ENCODE peak calls at places on chromosomes 13 and 19, in nine cellular contexts. X is IMR-90, I is Kasumi-1, L is lower leg skin, P is GM10248, K is coronary artery, R is HuH-7, Y is cardiac fibroblast, E is globus pallidus. V is an unnamed sample.

GRCh38 chr13:67119481-67119883 is 110.7 kb downstream of the PCDH9 start:
- DNase-seq in X (peak), I (no peak), L (no peak), P (no peak), K (no peak), R (peak), Y (peak), E (no peak), V (no peak)

GRCh38 chr19:28234637-28235036 is 978.3 kb downstream of the UQCRFS1 start:
- DNase-seq in X (no peak), I (no peak), L (no peak), P (no peak), K (no peak), R (no peak), Y (peak), E (no peak), V (no peak)

GRCh38 chr19:48196321-48196761 is 25.9 kb downstream of the ZSWIM9 start:
- DNase-seq in X (no peak), I (no peak), L (peak), P (no peak), K (no peak), R (no peak), Y (no peak), E (no peak), V (no peak)

GRCh38 chr13:81697826-81698225 is 1356.9 kb upstream of the SPRY2 start:
- DNase-seq in X (no peak), I (no peak), L (no peak), P (no peak), K (no peak), R (no peak), Y (no peak), E (no peak), V (no peak)

GRCh38 chr13:102847272-102848234 is 1.7 kb downstream of the ERCC5 start:
- DNase-seq in X (peak), I (peak), L (no peak), P (no peak), K (no peak), R (no peak), Y (peak), E (peak), V (no peak)

GRCh38 chr13:29810145-29810742 is 40.2 kb downstream of the UBL3 start:
- DNase-seq in X (peak), I (no peak), L (no peak), P (no peak), K (no peak), R (no peak), Y (no peak), E (no peak), V (no peak)

GRCh38 chr13:59354665-59355064 is 809.1 kb downstream of the DIAPH3 start:
- DNase-seq in X (no peak), I (peak), L (no peak), P (no peak), K (no peak), R (no peak), Y (no peak), E (no peak), V (no peak)

GRCh38 chr19:54523403-54523802 is 20.8 kb downstream of the LAIR2 start:
- DNase-seq in X (peak), I (peak), L (no peak), P (no peak), K (no peak), R (no peak), Y (peak), E (no peak), V (no peak)

GRCh38 chr13:93984070-93984469 is 495.4 kb downstream of the DCT start:
- DNase-seq in X (no peak), I (no peak), L (no peak), P (no peak), K (no peak), R (no peak), Y (no peak), E (no peak), V (no peak)

GRCh38 chr13:39036212-39036611 is 1.7 kb downstream of the PROSER1 start:
- DNase-seq in X (peak), I (no peak), L (no peak), P (no peak), K (no peak), R (no peak), Y (peak), E (no peak), V (no peak)

V was measured in T1000.